ENCODE peak calls at places on chromosomes 7 and 10, in five cellular contexts. O is CD4-positive, CD25-positive, alpha-beta regulatory T cell; D is CD8-positive, alpha-beta T cell; A is K562; C is SJCRH30. X is an unnamed sample. For H3K4me1, the result is how much of the 10 kb centered on the place peaks cover.

GRCh38 chr10:104040862-104041789 is 44.6 kb downstream of the COL17A1 start:
- DNase-seq in O (no peak), D (no peak), A (no peak), C (no peak), X (no peak)

GRCh38 chr7:151167197-151167911 is at the start of gene GBX1:
- DNase-seq in O (no peak), D (no peak), A (peak), C (peak), X (no peak)

GRCh38 chr10:132986076-132986475 is 43.7 kb upstream of the CFAP46 start:
- DNase-seq in O (no peak), D (no peak), A (no peak), C (no peak), X (no peak)

GRCh38 chr7:77427996-77428603 is 12.0 kb upstream of the GSAP start:
- DNase-seq in O (no peak), D (no peak), A (no peak), C (peak), X (no peak)

GRCh38 chr7:155285423-155286220 is 12.1 kb upstream of the INSIG1 start:
- DNase-seq in O (no peak), D (no peak), A (no peak), C (no peak), X (no peak)

GRCh38 chr10:11225935-11226334 is 208.3 kb downstream of the CELF2 start:
- DNase-seq in O (peak), D (peak), A (peak), C (no peak), X (no peak)

GRCh38 chr7:34550996-34551395 is 107.0 kb upstream of the NPSR1 start:
- DNase-seq in O (no peak), D (no peak), A (no peak), C (no peak), X (no peak)

GRCh38 chr10:15856328-15857000 is 3.8 kb downstream of the MINDY3 start:
- DNase-seq in O (no peak), D (no peak), A (peak), C (no peak), X (no peak)

GRCh38 chr10:124917168-124917938 is 24.6 kb upstream of the ZRANB1 start:
- DNase-seq in O (peak), D (peak), A (peak), C (peak), X (no peak)

GRCh38 chr7:105990726-105991465 is 27.8 kb downstream of the CDHR3 start:
- DNase-seq in O (no peak), D (no peak), A (peak), C (no peak), X (peak)

GRCh38 chr7:128459394-128459878 is 3.8 kb downstream of the HILPDA start:
- DNase-seq in O (peak), D (peak), A (peak), C (peak), X (no peak)

GRCh38 chr10:35355971-35356724 is 19.8 kb downstream of the CCNY start:
- DNase-seq in O (no peak), D (no peak), A (no peak), C (no peak), X (no peak)

GRCh38 chr7:17963281-17963680 is 23.0 kb upstream of the SNX13 start:
- DNase-seq in O (no peak), D (no peak), A (no peak), C (no peak), X (no peak)

GRCh38 chr10:76430330-76430729 is 998.9 kb downstream of the LRMDA start:
- DNase-seq in O (no peak), D (no peak), A (no peak), C (no peak), X (no peak)

GRCh38 chr7:151971829-151972228 is 15.6 kb downstream of the GALNTL5 start:
- DNase-seq in O (no peak), D (no peak), A (no peak), C (no peak), X (no peak)

GRCh38 chr7:18458830-18459229 is 36.7 kb upstream of the HDAC9 start:
- DNase-seq in O (no peak), D (no peak), A (no peak), C (peak), X (no peak)

GRCh38 chr10:20970044-20970443 is 72.9 kb upstream of the NEBL start:
- DNase-seq in O (no peak), D (no peak), A (no peak), C (no peak), X (no peak)

GRCh38 chr7:12623885-12624498 is 53.5 kb downstream of the SCIN start:
- DNase-seq in O (no peak), D (no peak), A (peak), C (peak), X (no peak)

GRCh38 chr7:73978681-73979563 is 49.1 kb upstream of the ELN start:
- DNase-seq in O (no peak), D (no peak), A (peak), C (peak), X (peak)

GRCh38 chr7:66839814-66840213 is 81.2 kb upstream of the TMEM248 start:
- DNase-seq in O (no peak), D (no peak), A (no peak), C (no peak), X (no peak)

GRCh38 chr7:155665957-155666287 is 21.5 kb downstream of the RBM33 start:
- DNase-seq in O (no peak), D (no peak), A (peak), C (no peak), X (no peak)

GRCh38 chr10:125514206-125515162 is 168.5 kb downstream of the TEX36 start:
- DNase-seq in O (no peak), D (no peak), A (no peak), C (no peak), X (no peak)

GRCh38 chr7:127654404-127655392 is 2.7 kb downstream of the SND1 start:
- DNase-seq in O (no peak), D (no peak), A (peak), C (no peak), X (no peak)

GRCh38 chr10:80460399-80461207 is 6.5 kb downstream of the TSPAN14 start:
- DNase-seq in O (no peak), D (no peak), A (peak), C (peak), X (no peak)

GRCh38 chr7:55420535-55420934 is 55.4 kb downstream of the LANCL2 start:
- DNase-seq in O (no peak), D (no peak), A (no peak), C (peak), X (no peak)

GRCh38 chr7:106402898-106403297 is 118.1 kb upstream of the NAMPT start:
- DNase-seq in O (no peak), D (no peak), A (no peak), C (no peak), X (no peak)

GRCh38 chr10:102769375-102770107 is 25.8 kb downstream of the WBP1L start:
- DNase-seq in O (no peak), D (no peak), A (peak), C (no peak), X (no peak)

GRCh38 chr10:15144788-15145187 is 23.7 kb downstream of the NMT2 start:
- DNase-seq in O (no peak), D (no peak), A (no peak), C (no peak), X (no peak)

GRCh38 chr10:86362129-86362527 is 4.5 kb downstream of the GRID1 start:
- DNase-seq in O (no peak), D (no peak), A (no peak), C (no peak), X (no peak)

GRCh38 chr10:115355162-115355760 is 262.1 kb downstream of the ATRNL1 start:
- DNase-seq in O (no peak), D (no peak), A (peak), C (peak), X (peak)

GRCh38 chr7:92244803-92245486 is 769 bp downstream of the KRIT1 start:
- DNase-seq in O (no peak), D (no peak), A (no peak), C (no peak), X (no peak)

GRCh38 chr10:123858039-123858740 is 33.4 kb downstream of the CPXM2 start:
- DNase-seq in O (no peak), D (no peak), A (no peak), C (no peak), X (no peak)

GRCh38 chr10:104920476-104920875 is 279.4 kb downstream of the SORCS3 start:
- DNase-seq in O (no peak), D (no peak), A (no peak), C (no peak), X (no peak)

GRCh38 chr10:17381502-17382142 is 72.8 kb downstream of the ST8SIA6 start:
- DNase-seq in O (no peak), D (no peak), A (no peak), C (no peak), X (no peak)

GRCh38 chr7:9149499-9150082 is 716.2 kb downstream of the NXPH1 start:
- DNase-seq in O (no peak), D (no peak), A (no peak), C (peak), X (no peak)

GRCh38 chr7:23863209-23863798 is 153.3 kb downstream of the STK31 start:
- DNase-seq in O (no peak), D (no peak), A (peak), C (peak), X (peak)

GRCh38 chr10:132856869-132857524 is 71.0 kb upstream of the NKX6-2 start:
- DNase-seq in O (no peak), D (no peak), A (no peak), C (no peak), X (no peak)

GRCh38 chr7:20435305-20435704 is 104.6 kb downstream of the ITGB8 start:
- DNase-seq in O (no peak), D (no peak), A (no peak), C (no peak), X (no peak)

GRCh38 chr10:110226926-110227641 is 19.7 kb downstream of the MXI1 start:
- DNase-seq in O (peak), D (peak), A (peak), C (peak), X (no peak)

GRCh38 chr7:29408841-29409243 is 154.8 kb upstream of the PRR15 start:
- DNase-seq in O (peak), D (peak), A (peak), C (peak), X (peak)
- H3K4me1 ChIP-seq in O (under half), D (under half), A (under half), C (under half), X (under half)

DNA sequence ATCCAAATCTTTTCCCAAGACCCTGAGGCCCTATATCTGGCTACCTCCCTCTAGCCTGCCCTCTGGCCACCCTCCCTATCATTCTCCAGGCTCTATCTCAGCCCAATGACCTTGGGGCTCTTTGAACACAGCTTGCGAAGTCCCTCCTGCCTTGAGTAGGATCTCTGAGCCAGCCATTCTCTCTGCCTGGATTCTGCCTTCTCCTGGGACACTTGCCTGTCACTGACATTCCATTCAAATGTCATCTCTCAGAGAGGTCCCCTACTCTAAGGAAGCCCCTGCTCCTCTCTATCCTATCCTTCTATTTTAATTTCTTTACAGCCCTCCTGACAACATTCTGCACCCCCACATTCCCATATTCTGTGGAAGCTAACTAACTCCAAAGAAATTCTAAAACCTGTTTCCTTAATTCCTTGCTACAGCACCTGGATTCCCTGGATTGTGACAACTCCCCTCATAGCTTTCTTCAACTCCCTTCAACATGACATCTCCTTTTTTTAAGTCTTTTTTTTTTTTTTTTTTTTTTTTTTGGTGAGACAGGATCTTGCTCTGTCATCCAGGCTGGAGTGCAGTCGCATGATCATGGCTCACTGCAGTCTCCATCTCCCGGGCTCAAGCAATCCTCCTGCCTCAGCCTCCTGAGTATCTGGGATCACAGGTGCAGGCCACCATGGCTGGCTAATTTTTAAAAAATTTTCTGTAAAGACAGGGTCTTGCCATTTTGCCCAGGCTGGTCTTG is 81.0 kb upstream of the ASAH2 start:
- DNase-seq in O (no peak), D (no peak), A (peak), C (no peak), X (no peak)
- H3K27ac ChIP-seq in O (no peak), D (no peak), A (peak), C (no peak), X (no peak)

GRCh38 chr7:112523871-112524270 is 43.1 kb downstream of the LSMEM1 start:
- DNase-seq in O (no peak), D (no peak), A (no peak), C (no peak), X (no peak)

GRCh38 chr7:112531675-112532074 is 50.9 kb downstream of the LSMEM1 start:
- DNase-seq in O (no peak), D (no peak), A (no peak), C (no peak), X (no peak)

GRCh38 chr7:112533591-112533990 is 52.8 kb downstream of the LSMEM1 start:
- DNase-seq in O (no peak), D (no peak), A (no peak), C (no peak), X (no peak)

GRCh38 chr7:112529486-112529885 is 48.7 kb downstream of the LSMEM1 start:
- DNase-seq in O (no peak), D (no peak), A (no peak), C (no peak), X (no peak)
- H3K4me3 ChIP-seq in O (no peak), D (no peak), A (no peak), C (no peak), X (no peak)

GRCh38 chr10:71767420-71768035 is 5.8 kb downstream of the VSIR start:
- DNase-seq in O (no peak), D (no peak), A (no peak), C (peak), X (no peak)
- H3K4me1 ChIP-seq in O (half or more), D (half or more), A (under half), C (under half), X (under half)

GRCh38 chr10:61792097-61792496 is 109.4 kb upstream of the ARID5B start:
- DNase-seq in O (no peak), D (no peak), A (no peak), C (no peak), X (no peak)
- H3K27ac ChIP-seq in O (no peak), D (no peak), A (no peak), C (no peak), X (no peak)

GRCh38 chr7:47720141-47720906 is 138.4 kb upstream of the TNS3 start:
- DNase-seq in O (no peak), D (no peak), A (no peak), C (no peak), X (no peak)
- H3K4me3 ChIP-seq in O (no peak), D (no peak), A (no peak), C (no peak), X (no peak)

GRCh38 chr10:71731791-71732190 is 12.2 kb upstream of the C10orf105 start:
- DNase-seq in O (no peak), D (no peak), A (no peak), C (no peak), X (no peak)
- H3K4me1 ChIP-seq in O (half or more), D (half or more), A (half or more), C (under half), X (under half)

GRCh38 chr10:128156999-128157755 is 31.0 kb upstream of the MKI67 start:
- DNase-seq in O (no peak), D (no peak), A (no peak), C (no peak), X (no peak)
- H3K27ac ChIP-seq in O (no peak), D (no peak), A (no peak), C (no peak), X (no peak)

DNA sequence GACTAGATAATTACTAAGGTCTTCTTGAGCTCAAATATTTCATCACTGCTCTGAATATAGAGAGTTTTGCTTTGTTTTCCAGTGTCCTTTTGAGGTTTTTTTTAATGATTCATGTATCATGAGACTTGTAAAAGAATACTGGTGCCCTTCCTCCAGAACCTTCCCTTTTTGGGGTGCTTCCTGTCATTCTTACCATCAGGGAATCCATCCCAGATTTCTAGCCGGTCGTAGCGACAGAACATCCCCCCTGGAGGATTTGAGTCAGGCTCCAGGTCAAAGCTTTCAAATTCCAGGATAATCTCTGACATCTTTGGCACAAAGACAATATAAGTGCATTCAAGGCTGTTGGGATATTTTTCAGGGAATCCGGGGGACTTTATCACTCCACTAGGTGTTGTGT is 71.0 kb downstream of the NRP1 start:
- DNase-seq in O (no peak), D (no peak), A (no peak), C (no peak), X (no peak)
- H3K4me3 ChIP-seq in O (no peak), D (no peak), A (no peak), C (no peak), X (no peak)

GRCh38 chr7:880450-880849 is 4.1 kb downstream of the GET4 start:
- DNase-seq in O (no peak), D (no peak), A (no peak), C (no peak), X (no peak)

GRCh38 chr7:877312-878232 is 1.2 kb downstream of the GET4 start:
- DNase-seq in O (no peak), D (no peak), A (peak), C (peak), X (no peak)

GRCh38 chr7:879706-880105 is 3.4 kb downstream of the GET4 start:
- DNase-seq in O (no peak), D (no peak), A (no peak), C (no peak), X (no peak)

GRCh38 chr7:876972-877311 is 588 bp downstream of the GET4 start:
- DNase-seq in O (no peak), D (no peak), A (no peak), C (peak), X (no peak)

GRCh38 chr7:879093-879492 is 2.7 kb downstream of the GET4 start:
- DNase-seq in O (no peak), D (no peak), A (no peak), C (no peak), X (no peak)
- H3K4me1 ChIP-seq in O (under half), D (under half), A (half or more), C (under half), X (under half)

X was measured in iPS DF 6.9.